ENCODE peak calls at places on chromosomes 4 and X, in eight cellular contexts. D is Peyer's patch, S is HTR-8/SVneo, B is activated B cell treated with CpG ODN at 0.5 μM for 24 hours, W is MCF 10A, J is nucleus accumbens, L is posterior vena cava, V is NCI-H2081. I is an unnamed sample.

GRCh38 chr4:22434895-22435294 is 81.0 kb downstream of the ADGRA3 start:
- DNase-seq in B (no peak), D (no peak), J (no peak), L (no peak), S (peak; percentile 23), W (peak; percentile 54), V (no peak), I (peak; percentile 19)

GRCh38 chrX:131895002-131895401 is 128.1 kb upstream of the STK26 start:
- DNase-seq in B (no peak), W (peak; percentile 11), L (no peak), J (no peak), S (peak; percentile 1), D (no peak), V (no peak), I (no peak)

GRCh38 chrX:125420809-125421208 is 101.1 kb downstream of the TEX13C start:
- DNase-seq in V (no peak), D (no peak), B (no peak), J (no peak), S (no peak), L (no peak), W (no peak), I (no peak)

GRCh38 chrX:150730719-150731118 is 37.5 kb downstream of the MTMR1 start:
- DNase-seq in B (no peak), L (no peak), S (no peak), V (no peak), J (no peak), D (no peak), W (no peak), I (no peak)

GRCh38 chrX:50470103-50471031 is at the start of gene DGKK:
- DNase-seq in W (no peak), D (no peak), L (peak; percentile 79), B (no peak), J (no peak), V (no peak), S (no peak), I (no peak)

GRCh38 chrX:30620980-30621716 is 32.1 kb upstream of the GK start:
- DNase-seq in D (no peak), S (peak; percentile 87), L (no peak), B (no peak), V (no peak), J (no peak), W (peak; percentile 78), I (no peak)

GRCh38 chr4:27024807-27025206 is 164.2 kb downstream of the STIM2 start:
- DNase-seq in S (no peak), W (no peak), L (no peak), B (no peak), J (no peak), D (no peak), V (no peak), I (no peak)

GRCh38 chr4:77092832-77093800 is 17.3 kb upstream of the CCNI start:
- DNase-seq in D (no peak), J (no peak), S (no peak), V (no peak), W (peak; percentile 38), B (no peak), L (no peak), I (no peak)

GRCh38 chrX:39008554-39008953 is 207.3 kb downstream of the MID1IP1 start:
- DNase-seq in V (no peak), W (no peak), D (no peak), S (no peak), L (no peak), J (no peak), B (no peak), I (no peak)

GRCh38 chr4:177047070-177047850 is 254.5 kb upstream of the VEGFC start:
- DNase-seq in B (no peak), V (peak; percentile 37), S (peak; percentile 56), D (peak; percentile 55), L (no peak), J (peak; percentile 2), W (peak; percentile 87), I (peak; percentile 18)

GRCh38 chr4:13953083-13953482 is 325.6 kb upstream of the BOD1L1 start:
- DNase-seq in S (no peak), B (no peak), J (no peak), V (no peak), L (no peak), D (no peak), W (no peak), I (no peak)

GRCh38 chr4:26648260-26648659 is 64.4 kb downstream of the TBC1D19 start:
- DNase-seq in W (no peak), J (no peak), B (no peak), D (no peak), L (no peak), V (no peak), S (no peak), I (no peak)

GRCh38 chr4:169745291-169745690 is 12.5 kb downstream of the HPF1 start:
- DNase-seq in S (no peak), D (no peak), V (no peak), B (no peak), L (no peak), J (no peak), W (peak; percentile 17), I (no peak)

GRCh38 chrX:43595931-43596330 is 60.2 kb upstream of the MAOA start:
- DNase-seq in V (no peak), J (no peak), L (no peak), D (no peak), S (no peak), B (no peak), W (peak; percentile 47), I (no peak)

GRCh38 chr4:8281519-8282133 is 12.1 kb downstream of the HTRA3 start:
- DNase-seq in L (peak; percentile 92), W (no peak), B (no peak), V (no peak), J (no peak), S (no peak), D (no peak), I (no peak)

GRCh38 chr4:150302553-150302952 is 224.3 kb downstream of the DCLK2 start:
- DNase-seq in L (no peak), D (no peak), W (peak; percentile 90), V (no peak), J (no peak), S (peak; percentile 60), B (no peak), I (no peak)

GRCh38 chr4:154528866-154529265 is 21.3 kb downstream of the PLRG1 start:
- DNase-seq in D (no peak), W (peak; percentile 86), B (no peak), S (no peak), J (no peak), L (no peak), V (no peak), I (no peak)

GRCh38 chr4:78734451-78735003 is 41.6 kb upstream of the BMP2K start:
- DNase-seq in L (no peak), J (no peak), D (no peak), W (no peak), B (no peak), S (no peak), V (no peak), I (no peak)

GRCh38 chr4:15755781-15756180 is 22.3 kb upstream of the CD38 start:
- DNase-seq in J (no peak), D (no peak), B (no peak), L (no peak), W (no peak), S (no peak), V (no peak), I (no peak)

GRCh38 chr4:2847297-2847871 is 3.7 kb downstream of the ADD1 start:
- DNase-seq in L (no peak), J (no peak), S (no peak), V (no peak), B (no peak), D (no peak), W (no peak), I (no peak)

I was measured in LNCaP clone FGC.